ENCODE peak calls at places on chromosomes 12 and 14, in six cellular contexts. One of them, this sample, is unnamed.

GRCh38 chr14:85594217-85594616 is 64.3 kb downstream of the FLRT2 start:
- DNase-seq in AG04450: no peak
- DNase-seq in RWPE2: no peak
- DNase-seq in mammary epithelial cell: no peak
- DNase-seq in MM.1S: no peak
- DNase-seq in A549: no peak
- DNase-seq in this sample: no peak

GRCh38 chr14:99121027-99121875 is 150.7 kb downstream of the BCL11B start:
- DNase-seq in AG04450: no peak
- DNase-seq in RWPE2: no peak
- DNase-seq in mammary epithelial cell: no peak
- DNase-seq in MM.1S: no peak
- DNase-seq in A549: no peak
- DNase-seq in this sample: no peak

GRCh38 chr12:50394469-50395029 is 1.9 kb downstream of the FAM186A start:
- DNase-seq in AG04450: no peak
- DNase-seq in RWPE2: no peak
- DNase-seq in mammary epithelial cell: no peak
- DNase-seq in MM.1S: no peak
- DNase-seq in A549: no peak
- DNase-seq in this sample: no peak

GRCh38 chr12:111454311-111454710 is 48.6 kb downstream of the SH2B3 start:
- DNase-seq in AG04450: no peak
- DNase-seq in RWPE2: no peak
- DNase-seq in mammary epithelial cell: no peak
- DNase-seq in MM.1S: no peak
- DNase-seq in A549: no peak
- DNase-seq in this sample: no peak

GRCh38 chr12:125245601-125246345 is 180.5 kb downstream of the AACS start:
- DNase-seq in AG04450: no peak
- DNase-seq in RWPE2: no peak
- DNase-seq in mammary epithelial cell: no peak
- DNase-seq in MM.1S: no peak
- DNase-seq in A549: no peak
- DNase-seq in this sample: no peak

GRCh38 chr12:63808631-63809030 is 28.9 kb downstream of the RXYLT1 start:
- DNase-seq in AG04450: no peak
- DNase-seq in RWPE2: no peak
- DNase-seq in mammary epithelial cell: no peak
- DNase-seq in MM.1S: no peak
- DNase-seq in A549: no peak
- DNase-seq in this sample: no peak

GRCh38 chr12:121279507-121279915 is 17.0 kb downstream of the CAMKK2 start:
- DNase-seq in AG04450: no peak
- DNase-seq in RWPE2: no peak
- DNase-seq in mammary epithelial cell: no peak
- DNase-seq in MM.1S: no peak
- DNase-seq in A549: no peak
- DNase-seq in this sample: no peak

GRCh38 chr14:80208426-80208950 is 2.8 kb downstream of the DIO2 start:
- DNase-seq in AG04450: no peak
- DNase-seq in RWPE2: no peak
- DNase-seq in mammary epithelial cell: no peak
- DNase-seq in MM.1S: no peak
- DNase-seq in A549: peak; percentile 48
- DNase-seq in this sample: no peak

GRCh38 chr12:78797201-78797931 is 67.2 kb upstream of the SYT1 start:
- DNase-seq in AG04450: peak; percentile 16
- DNase-seq in RWPE2: no peak
- DNase-seq in mammary epithelial cell: peak; percentile 72
- DNase-seq in MM.1S: no peak
- DNase-seq in A549: no peak
- DNase-seq in this sample: no peak

GRCh38 chr12:3988519-3989217 is 115.5 kb upstream of the PARP11 start:
- DNase-seq in AG04450: no peak
- DNase-seq in RWPE2: no peak
- DNase-seq in mammary epithelial cell: no peak
- DNase-seq in MM.1S: peak; percentile 67
- DNase-seq in A549: no peak
- DNase-seq in this sample: no peak

GRCh38 chr12:127881371-127882140 is 385.4 kb upstream of the TMEM132C start:
- DNase-seq in AG04450: no peak
- DNase-seq in RWPE2: no peak
- DNase-seq in mammary epithelial cell: no peak
- DNase-seq in MM.1S: no peak
- DNase-seq in A549: no peak
- DNase-seq in this sample: no peak

GRCh38 chr12:81992461-81992860 is 233.3 kb upstream of the PPFIA2 start:
- DNase-seq in AG04450: no peak
- DNase-seq in RWPE2: no peak
- DNase-seq in mammary epithelial cell: no peak
- DNase-seq in MM.1S: no peak
- DNase-seq in A549: peak; percentile 15
- DNase-seq in this sample: peak; percentile 37

GRCh38 chr12:29230800-29231560 is 81.9 kb downstream of the FAR2 start:
- DNase-seq in AG04450: no peak
- DNase-seq in RWPE2: no peak
- DNase-seq in mammary epithelial cell: no peak
- DNase-seq in MM.1S: no peak
- DNase-seq in A549: no peak
- DNase-seq in this sample: no peak

GRCh38 chr14:91249841-91250616 is 5.5 kb upstream of the GPR68 start:
- DNase-seq in AG04450: no peak
- DNase-seq in RWPE2: no peak
- DNase-seq in mammary epithelial cell: peak; percentile 33
- DNase-seq in MM.1S: peak; percentile 93
- DNase-seq in A549: peak; percentile 36
- DNase-seq in this sample: peak; percentile 43

DNA sequence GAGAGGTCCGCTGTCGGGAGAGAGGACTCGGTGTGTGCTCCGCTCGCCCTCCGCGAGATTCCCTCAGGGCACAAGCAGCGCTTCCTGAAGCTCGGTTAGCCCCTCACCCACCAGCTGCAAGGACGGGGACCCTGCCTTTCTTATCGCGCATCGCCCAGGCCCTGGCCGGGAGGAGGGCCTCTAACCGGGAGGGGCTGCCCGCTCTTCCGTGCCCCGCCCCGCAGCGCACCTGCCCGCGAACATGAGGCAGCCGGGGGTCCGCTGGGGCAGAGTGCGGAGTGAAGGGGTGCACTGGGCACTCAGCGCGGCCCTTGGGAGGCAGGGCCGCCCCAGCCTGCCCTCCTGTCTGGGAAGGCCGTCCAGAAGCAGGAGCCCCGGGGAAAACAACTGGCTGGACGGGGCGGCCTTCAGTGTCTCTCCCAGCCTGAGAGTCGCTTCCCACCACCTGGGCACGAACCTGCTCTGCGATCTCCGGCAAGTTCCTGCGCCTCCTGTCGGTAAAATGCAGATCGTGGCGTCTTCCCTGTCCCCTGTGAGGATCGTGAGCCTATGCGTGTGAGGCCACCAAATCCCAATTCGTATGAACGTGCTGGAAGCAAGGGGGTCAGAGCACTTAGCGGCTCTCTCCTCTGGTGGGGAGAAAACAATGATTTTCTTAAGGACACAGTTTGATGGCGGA is 28.0 kb upstream of the ADIPOR2 start:
- DNase-seq in AG04450: no peak
- DNase-seq in RWPE2: peak; percentile 67
- DNase-seq in mammary epithelial cell: no peak
- DNase-seq in MM.1S: peak; percentile 27
- DNase-seq in A549: peak; percentile 91
- DNase-seq in this sample: peak; percentile 32
- TF ChIP-seq CTCF in AG04450: peak; percentile 46
- TF ChIP-seq CTCF in RWPE2: no peak
- TF ChIP-seq CTCF in mammary epithelial cell: peak; percentile 53
- TF ChIP-seq CTCF in MM.1S: peak; percentile 41
- TF ChIP-seq CTCF in A549: peak; percentile 57
- TF ChIP-seq CTCF in this sample: no peak

DNA sequence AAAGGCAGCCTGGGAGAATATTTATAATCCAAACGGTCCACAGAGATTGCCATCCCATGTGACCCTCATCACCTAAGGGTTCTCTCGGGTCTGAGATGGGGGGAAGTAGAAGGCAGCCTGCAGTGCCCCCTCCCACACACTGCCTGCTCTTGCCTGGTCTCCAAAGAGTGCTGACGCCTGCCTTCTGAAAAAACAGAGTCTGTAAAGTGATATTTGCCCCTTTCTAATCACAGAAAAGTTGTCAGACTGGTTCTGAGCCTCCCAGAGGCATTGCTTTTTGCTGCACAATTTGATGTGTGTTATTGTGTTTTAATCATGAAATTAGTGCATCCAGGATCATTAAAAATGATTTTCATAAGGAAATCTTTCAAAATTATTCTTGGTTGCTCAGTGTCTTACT is 59.2 kb downstream of the TMEM30B start:
- DNase-seq in AG04450: no peak
- DNase-seq in RWPE2: no peak
- DNase-seq in mammary epithelial cell: no peak
- DNase-seq in MM.1S: no peak
- DNase-seq in A549: no peak
- DNase-seq in this sample: no peak
- H3K4me3 ChIP-seq in AG04450: no peak overlapping the region
- H3K4me3 ChIP-seq in RWPE2: no peak overlapping the region
- H3K4me3 ChIP-seq in mammary epithelial cell: no peak overlapping the region
- H3K4me3 ChIP-seq in MM.1S: no peak overlapping the region
- H3K4me3 ChIP-seq in A549: no peak overlapping the region
- H3K4me3 ChIP-seq in this sample: no peak overlapping the region

DNA sequence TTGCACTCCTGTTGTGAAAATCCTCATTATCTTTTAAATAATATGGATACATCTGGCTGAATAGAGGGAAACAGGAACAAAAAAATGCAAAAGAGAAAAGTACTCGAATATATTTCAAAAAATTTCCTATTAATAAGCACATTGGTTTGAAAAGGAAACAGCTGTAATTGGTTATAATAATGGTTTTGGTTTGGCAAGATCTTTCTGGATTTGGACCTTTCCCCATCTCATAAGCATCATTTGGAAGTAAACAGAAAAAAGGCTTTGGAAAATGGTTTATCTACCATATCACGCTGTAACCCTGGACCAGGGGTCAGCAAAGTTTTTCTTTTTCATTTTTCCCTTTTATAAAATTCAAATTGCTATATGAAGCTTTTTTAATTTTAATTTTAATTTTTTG is 2.8 kb upstream of the NINJ2 start:
- DNase-seq in AG04450: no peak
- DNase-seq in RWPE2: no peak
- DNase-seq in mammary epithelial cell: no peak
- DNase-seq in MM.1S: no peak
- DNase-seq in A549: no peak
- DNase-seq in this sample: no peak
- H3K27ac ChIP-seq in AG04450: no peak overlapping the region
- H3K27ac ChIP-seq in RWPE2: no peak overlapping the region
- H3K27ac ChIP-seq in mammary epithelial cell: no peak overlapping the region
- H3K27ac ChIP-seq in MM.1S: no peak overlapping the region
- H3K27ac ChIP-seq in A549: no peak overlapping the region
- H3K27ac ChIP-seq in this sample: no peak overlapping the region

GRCh38 chr14:33590891-33591630 is 359.8 kb downstream of the EGLN3 start:
- DNase-seq in AG04450: no peak
- DNase-seq in RWPE2: no peak
- DNase-seq in mammary epithelial cell: no peak
- DNase-seq in MM.1S: no peak
- DNase-seq in A549: no peak
- DNase-seq in this sample: no peak

GRCh38 chr14:33589334-33589733 is 361.5 kb downstream of the EGLN3 start:
- DNase-seq in AG04450: no peak
- DNase-seq in RWPE2: peak; percentile 82
- DNase-seq in mammary epithelial cell: peak; percentile 97
- DNase-seq in MM.1S: no peak
- DNase-seq in A549: no peak
- DNase-seq in this sample: no peak

GRCh38 chr14:33587761-33588160 is 363.1 kb downstream of the EGLN3 start:
- DNase-seq in AG04450: no peak
- DNase-seq in RWPE2: no peak
- DNase-seq in mammary epithelial cell: no peak
- DNase-seq in MM.1S: no peak
- DNase-seq in A549: no peak
- DNase-seq in this sample: no peak

GRCh38 chr14:33586806-33587205 is 364.1 kb downstream of the EGLN3 start:
- DNase-seq in AG04450: no peak
- DNase-seq in RWPE2: no peak
- DNase-seq in mammary epithelial cell: no peak
- DNase-seq in MM.1S: no peak
- DNase-seq in A549: no peak
- DNase-seq in this sample: no peak

GRCh38 chr14:33588771-33589170 is 362.1 kb downstream of the EGLN3 start:
- DNase-seq in AG04450: no peak
- DNase-seq in RWPE2: no peak
- DNase-seq in mammary epithelial cell: peak; percentile 24
- DNase-seq in MM.1S: no peak
- DNase-seq in A549: no peak
- DNase-seq in this sample: no peak
- TF ChIP-seq CTCF in AG04450: no peak
- TF ChIP-seq CTCF in RWPE2: no peak
- TF ChIP-seq CTCF in mammary epithelial cell: no peak
- TF ChIP-seq CTCF in MM.1S: no peak
- TF ChIP-seq CTCF in A549: no peak
- TF ChIP-seq CTCF in this sample: no peak

GRCh38 chr12:113777751-113778150 is 188.4 kb downstream of the RBM19 start:
- DNase-seq in AG04450: no peak
- DNase-seq in RWPE2: no peak
- DNase-seq in mammary epithelial cell: no peak
- DNase-seq in MM.1S: no peak
- DNase-seq in A549: no peak
- DNase-seq in this sample: no peak

GRCh38 chr12:113781415-113782198 is 184.5 kb downstream of the RBM19 start:
- DNase-seq in AG04450: no peak
- DNase-seq in RWPE2: no peak
- DNase-seq in mammary epithelial cell: no peak
- DNase-seq in MM.1S: no peak
- DNase-seq in A549: no peak
- DNase-seq in this sample: no peak

GRCh38 chr12:113776536-113776935 is 189.6 kb downstream of the RBM19 start:
- DNase-seq in AG04450: no peak
- DNase-seq in RWPE2: no peak
- DNase-seq in mammary epithelial cell: no peak
- DNase-seq in MM.1S: no peak
- DNase-seq in A549: no peak
- DNase-seq in this sample: no peak

GRCh38 chr12:113779774-113780173 is 186.4 kb downstream of the RBM19 start:
- DNase-seq in AG04450: no peak
- DNase-seq in RWPE2: no peak
- DNase-seq in mammary epithelial cell: no peak
- DNase-seq in MM.1S: no peak
- DNase-seq in A549: no peak
- DNase-seq in this sample: no peak

GRCh38 chr12:113778432-113779128 is 187.5 kb downstream of the RBM19 start:
- DNase-seq in AG04450: no peak
- DNase-seq in RWPE2: no peak
- DNase-seq in mammary epithelial cell: no peak
- DNase-seq in MM.1S: no peak
- DNase-seq in A549: no peak
- DNase-seq in this sample: no peak
- H3K4me3 ChIP-seq in AG04450: no peak overlapping the region
- H3K4me3 ChIP-seq in RWPE2: no peak overlapping the region
- H3K4me3 ChIP-seq in mammary epithelial cell: no peak overlapping the region
- H3K4me3 ChIP-seq in MM.1S: no peak overlapping the region
- H3K4me3 ChIP-seq in A549: no peak overlapping the region
- H3K4me3 ChIP-seq in this sample: no peak overlapping the region

This sample was measured in CD8-positive, alpha-beta T cell.